ENCODE peak calls at places on chromosomes 16 and 17, in nine cellular contexts. One of them, this sample, is unnamed.

GRCh38 chr16:59881366-59881765 is 1147.2 kb upstream of the GOT2 start:
- DNase-seq in AG08395: no peak
- DNase-seq in astrocyte of the hippocampus: no peak
- DNase-seq in activated naive CD8-positive, alpha-beta T cell treated with anti-CD3 and anti-CD28 coated beads, Interleukin-2, amount 50 U/mL, for 24 hours: no peak
- DNase-seq in pulmonary artery endothelial cell: no peak
- DNase-seq in D341Med: no peak
- DNase-seq in KG1: no peak
- DNase-seq in dermis microvascular lymphatic vessel endothelial cell: no peak
- DNase-seq in AG04450: no peak
- DNase-seq in this sample: no peak

GRCh38 chr17:15511142-15511541 is 43.7 kb upstream of the CDRT4 start:
- DNase-seq in AG08395: no peak
- DNase-seq in astrocyte of the hippocampus: no peak
- DNase-seq in activated naive CD8-positive, alpha-beta T cell treated with anti-CD3 and anti-CD28 coated beads, Interleukin-2, amount 50 U/mL, for 24 hours: no peak
- DNase-seq in pulmonary artery endothelial cell: no peak
- DNase-seq in D341Med: no peak
- DNase-seq in KG1: no peak
- DNase-seq in dermis microvascular lymphatic vessel endothelial cell: peak
- DNase-seq in AG04450: no peak
- DNase-seq in this sample: no peak

GRCh38 chr16:81263470-81264200 is 25.1 kb downstream of the BCO1 start:
- DNase-seq in AG08395: no peak
- DNase-seq in astrocyte of the hippocampus: peak
- DNase-seq in activated naive CD8-positive, alpha-beta T cell treated with anti-CD3 and anti-CD28 coated beads, Interleukin-2, amount 50 U/mL, for 24 hours: no peak
- DNase-seq in pulmonary artery endothelial cell: no peak
- DNase-seq in D341Med: no peak
- DNase-seq in KG1: no peak
- DNase-seq in dermis microvascular lymphatic vessel endothelial cell: peak
- DNase-seq in AG04450: no peak
- DNase-seq in this sample: no peak

GRCh38 chr16:71724320-71724751 is at the start of gene PHLPP2:
- DNase-seq in AG08395: peak
- DNase-seq in astrocyte of the hippocampus: no peak
- DNase-seq in activated naive CD8-positive, alpha-beta T cell treated with anti-CD3 and anti-CD28 coated beads, Interleukin-2, amount 50 U/mL, for 24 hours: no peak
- DNase-seq in pulmonary artery endothelial cell: no peak
- DNase-seq in D341Med: no peak
- DNase-seq in KG1: no peak
- DNase-seq in dermis microvascular lymphatic vessel endothelial cell: no peak
- DNase-seq in AG04450: no peak
- DNase-seq in this sample: no peak

GRCh38 chr16:69145658-69146057 is 13.2 kb downstream of the UTP4 start:
- DNase-seq in AG08395: no peak
- DNase-seq in astrocyte of the hippocampus: no peak
- DNase-seq in activated naive CD8-positive, alpha-beta T cell treated with anti-CD3 and anti-CD28 coated beads, Interleukin-2, amount 50 U/mL, for 24 hours: no peak
- DNase-seq in pulmonary artery endothelial cell: no peak
- DNase-seq in D341Med: no peak
- DNase-seq in KG1: no peak
- DNase-seq in dermis microvascular lymphatic vessel endothelial cell: no peak
- DNase-seq in AG04450: no peak
- DNase-seq in this sample: no peak

GRCh38 chr16:84751947-84752346 is 52.1 kb downstream of the USP10 start:
- DNase-seq in AG08395: no peak
- DNase-seq in astrocyte of the hippocampus: no peak
- DNase-seq in activated naive CD8-positive, alpha-beta T cell treated with anti-CD3 and anti-CD28 coated beads, Interleukin-2, amount 50 U/mL, for 24 hours: peak
- DNase-seq in pulmonary artery endothelial cell: no peak
- DNase-seq in D341Med: no peak
- DNase-seq in KG1: no peak
- DNase-seq in dermis microvascular lymphatic vessel endothelial cell: peak
- DNase-seq in AG04450: no peak
- DNase-seq in this sample: no peak

GRCh38 chr16:15820837-15821236 is 36.0 kb downstream of the MYH11 start:
- DNase-seq in AG08395: no peak
- DNase-seq in astrocyte of the hippocampus: no peak
- DNase-seq in activated naive CD8-positive, alpha-beta T cell treated with anti-CD3 and anti-CD28 coated beads, Interleukin-2, amount 50 U/mL, for 24 hours: no peak
- DNase-seq in pulmonary artery endothelial cell: no peak
- DNase-seq in D341Med: no peak
- DNase-seq in KG1: no peak
- DNase-seq in dermis microvascular lymphatic vessel endothelial cell: no peak
- DNase-seq in AG04450: no peak
- DNase-seq in this sample: no peak

GRCh38 chr17:81401727-81402529 is 6.7 kb downstream of the BAHCC1 start:
- DNase-seq in AG08395: no peak
- DNase-seq in astrocyte of the hippocampus: peak
- DNase-seq in activated naive CD8-positive, alpha-beta T cell treated with anti-CD3 and anti-CD28 coated beads, Interleukin-2, amount 50 U/mL, for 24 hours: peak
- DNase-seq in pulmonary artery endothelial cell: no peak
- DNase-seq in D341Med: peak
- DNase-seq in KG1: no peak
- DNase-seq in dermis microvascular lymphatic vessel endothelial cell: peak
- DNase-seq in AG04450: no peak
- DNase-seq in this sample: no peak

GRCh38 chr17:58186591-58186990 is 5.9 kb upstream of the EPX start:
- DNase-seq in AG08395: no peak
- DNase-seq in astrocyte of the hippocampus: no peak
- DNase-seq in activated naive CD8-positive, alpha-beta T cell treated with anti-CD3 and anti-CD28 coated beads, Interleukin-2, amount 50 U/mL, for 24 hours: no peak
- DNase-seq in pulmonary artery endothelial cell: no peak
- DNase-seq in D341Med: peak
- DNase-seq in KG1: no peak
- DNase-seq in dermis microvascular lymphatic vessel endothelial cell: no peak
- DNase-seq in AG04450: no peak
- DNase-seq in this sample: no peak

GRCh38 chr16:8581923-8582580 is 8.3 kb downstream of the TMEM114 start:
- DNase-seq in AG08395: no peak
- DNase-seq in astrocyte of the hippocampus: no peak
- DNase-seq in activated naive CD8-positive, alpha-beta T cell treated with anti-CD3 and anti-CD28 coated beads, Interleukin-2, amount 50 U/mL, for 24 hours: no peak
- DNase-seq in pulmonary artery endothelial cell: no peak
- DNase-seq in D341Med: no peak
- DNase-seq in KG1: no peak
- DNase-seq in dermis microvascular lymphatic vessel endothelial cell: no peak
- DNase-seq in AG04450: no peak
- DNase-seq in this sample: no peak

GRCh38 chr17:16512011-16512410 is 20.0 kb upstream of the LRRC75A start:
- DNase-seq in AG08395: no peak
- DNase-seq in astrocyte of the hippocampus: no peak
- DNase-seq in activated naive CD8-positive, alpha-beta T cell treated with anti-CD3 and anti-CD28 coated beads, Interleukin-2, amount 50 U/mL, for 24 hours: no peak
- DNase-seq in pulmonary artery endothelial cell: no peak
- DNase-seq in D341Med: no peak
- DNase-seq in KG1: no peak
- DNase-seq in dermis microvascular lymphatic vessel endothelial cell: no peak
- DNase-seq in AG04450: no peak
- DNase-seq in this sample: no peak